ENCODE peak calls at places on chromosomes 16 and 17, in five cellular contexts. V, J, G, I and Y are unnamed samples.

GRCh38 chr17:50931003-50931878 is 65.1 kb upstream of the TOB1 start:
- DNase-seq in V (peak), J (peak), G (peak), I (peak), Y (peak)

GRCh38 chr17:41650794-41651624 is 26.6 kb upstream of the KRT17 start:
- DNase-seq in V (no peak), J (no peak), G (no peak), I (no peak), Y (no peak)

GRCh38 chr16:54326266-54326662 is 39.7 kb upstream of the IRX3 start:
- DNase-seq in V (no peak), J (no peak), G (no peak), I (no peak), Y (no peak)

GRCh38 chr17:67260051-67260987 is 15.3 kb upstream of the HELZ start:
- DNase-seq in V (peak), J (peak), G (peak), I (no peak), Y (no peak)

GRCh38 chr16:3731126-3731935 is 14.0 kb upstream of the TRAP1 start:
- DNase-seq in V (no peak), J (no peak), G (no peak), I (no peak), Y (no peak)

GRCh38 chr17:34235389-34236028 is 19.6 kb upstream of the CCL2 start:
- DNase-seq in V (peak), J (no peak), G (no peak), I (no peak), Y (no peak)

GRCh38 chr17:67400193-67400592 is 23.1 kb downstream of the PITPNC1 start:
- DNase-seq in V (no peak), J (no peak), G (no peak), I (no peak), Y (no peak)

GRCh38 chr17:47730681-47731080 is 2.4 kb upstream of the TBX21 start:
- DNase-seq in V (no peak), J (no peak), G (no peak), I (no peak), Y (no peak)

GRCh38 chr16:47565454-47565853 is 104.3 kb downstream of the PHKB start:
- DNase-seq in V (peak), J (peak), G (peak), I (no peak), Y (no peak)

GRCh38 chr17:64174686-64175456 is 44.9 kb upstream of the ERN1 start:
- DNase-seq in V (no peak), J (no peak), G (peak), I (no peak), Y (no peak)

GRCh38 chr16:29744541-29745101 is 1.2 kb downstream of the C16orf54 start:
- DNase-seq in V (no peak), J (no peak), G (no peak), I (no peak), Y (no peak)

GRCh38 chr16:30456302-30456701 is 10.6 kb upstream of the SEPHS2 start:
- DNase-seq in V (no peak), J (no peak), G (no peak), I (no peak), Y (peak)

GRCh38 chr17:59858167-59858790 is 34.5 kb downstream of the TUBD1 start:
- DNase-seq in V (no peak), J (no peak), G (no peak), I (no peak), Y (no peak)

GRCh38 chr16:57444711-57445110 is 2.5 kb downstream of the CIAPIN1 start:
- DNase-seq in V (no peak), J (no peak), G (peak), I (no peak), Y (no peak)

GRCh38 chr17:3888343-3889171 is 4.3 kb downstream of the CAMKK1 start:
- DNase-seq in V (peak), J (no peak), G (peak), I (no peak), Y (no peak)

GRCh38 chr16:1335996-1336395 is 2.6 kb downstream of the BAIAP3 start:
- DNase-seq in V (no peak), J (no peak), G (no peak), I (no peak), Y (no peak)

GRCh38 chr17:44121206-44121605 is 2.2 kb downstream of the HDAC5 start:
- DNase-seq in V (no peak), J (no peak), G (no peak), I (no peak), Y (no peak)

GRCh38 chr16:29809031-29809747 is 2.8 kb upstream of the PRRT2 start:
- DNase-seq in V (no peak), J (no peak), G (no peak), I (no peak), Y (no peak)

DNA sequence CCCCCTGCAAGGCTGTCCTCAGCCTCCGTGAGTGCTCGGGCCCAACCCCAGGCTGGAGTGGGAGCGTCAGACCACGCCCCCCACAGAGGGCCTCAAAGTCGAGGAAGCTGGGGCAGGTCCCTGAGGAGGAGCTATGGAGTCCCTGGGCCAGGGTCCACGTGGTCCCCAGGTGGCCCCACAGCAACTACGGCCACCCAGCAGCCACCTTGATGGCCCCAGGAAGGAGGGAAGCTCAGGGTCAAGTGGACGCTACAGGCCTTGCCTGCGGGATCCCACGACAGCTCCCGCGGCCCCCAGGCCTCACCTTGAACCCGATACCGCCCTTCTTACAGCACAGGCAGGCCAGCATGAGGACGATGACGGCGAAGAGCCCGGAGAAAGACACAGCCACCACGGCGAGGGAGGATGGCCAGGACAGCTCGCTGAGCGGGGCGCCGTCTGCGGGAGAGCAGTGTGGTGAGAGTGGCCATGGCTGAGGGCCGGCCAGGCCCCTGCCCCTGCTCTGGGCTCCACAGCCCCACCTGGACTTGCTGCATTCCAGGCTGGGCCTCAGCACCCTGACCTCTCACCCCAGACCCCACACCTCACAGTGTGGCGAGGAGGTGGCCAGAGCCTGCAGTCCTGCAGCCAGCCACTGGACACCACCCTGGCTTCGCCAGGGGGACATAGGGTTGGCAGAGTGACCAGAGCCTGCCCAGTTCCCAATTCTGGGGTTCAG is 31.1 kb upstream of the PVALEF start:
- DNase-seq in V (no peak), J (no peak), G (no peak), I (no peak), Y (no peak)
- TF ChIP-seq CTCF in V (no peak), J (no peak), G (no peak), I (no peak), Y (no peak)

GRCh38 chr16:76634847-76635697 is 357.9 kb downstream of the CNTNAP4 start:
- DNase-seq in V (no peak), J (no peak), G (no peak), I (no peak), Y (no peak)

GRCh38 chr16:76639685-76640289 is 362.6 kb downstream of the CNTNAP4 start:
- DNase-seq in V (no peak), J (peak), G (peak), I (no peak), Y (no peak)
- TF ChIP-seq CTCF in V (no peak), J (peak), G (peak), I (peak), Y (no peak)

GRCh38 chr17:6241996-6242395 is 171.8 kb downstream of the WSCD1 start:
- DNase-seq in V (no peak), J (no peak), G (no peak), I (no peak), Y (no peak)
- TF ChIP-seq CTCF in V (no peak), J (no peak), G (no peak), I (no peak), Y (no peak)

DNA sequence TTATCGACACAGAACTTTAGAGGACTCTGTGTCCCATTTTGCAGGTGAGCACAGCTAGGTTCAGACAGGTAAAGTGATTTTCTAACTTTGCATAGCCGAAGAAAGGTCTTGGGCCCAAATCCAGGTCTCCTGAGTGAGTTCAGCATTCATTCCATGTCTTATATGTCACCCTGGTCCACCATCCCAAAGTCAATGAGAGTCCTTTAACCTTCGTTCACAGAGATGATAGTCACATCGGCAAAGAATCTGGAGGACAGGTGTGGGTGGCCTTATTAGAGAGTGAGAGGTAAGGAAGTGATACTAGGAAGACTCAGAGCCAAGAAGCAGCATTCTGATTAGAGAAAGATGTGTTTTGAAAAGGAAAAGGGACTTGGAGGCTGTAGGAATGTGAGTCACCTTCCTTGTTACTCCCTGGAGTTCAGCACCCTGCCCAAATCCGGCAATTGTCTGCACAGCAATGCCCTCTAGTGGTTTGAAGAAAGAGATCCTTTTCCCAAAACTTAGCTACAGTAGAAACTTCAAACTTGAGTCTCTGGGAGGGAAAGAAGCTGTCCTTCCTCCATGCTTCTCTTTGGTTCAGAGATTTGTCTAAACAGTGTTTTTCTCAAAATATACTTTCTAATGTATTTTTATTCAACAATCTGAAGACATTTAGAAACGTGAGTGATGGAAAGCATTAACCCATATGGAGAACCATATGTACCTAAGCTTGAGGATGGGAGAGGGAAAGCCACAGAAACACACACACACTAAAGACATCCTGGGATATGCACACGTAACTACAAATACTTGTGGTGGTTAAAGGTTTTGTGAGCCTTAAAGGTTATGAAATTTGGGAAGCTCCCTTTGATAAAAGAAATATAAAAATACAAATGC is 96.4 kb upstream of the SHISA6 start:
- DNase-seq in V (peak), J (peak), G (peak), I (no peak), Y (no peak)
- TF ChIP-seq CTCF in V (peak), J (peak), G (peak), I (peak), Y (no peak)

GRCh38 chr17:79835953-79836951 is 3.0 kb downstream of the CBX4 start:
- DNase-seq in V (no peak), J (peak), G (peak), I (no peak), Y (no peak)

GRCh38 chr17:79835470-79835899 is 3.8 kb downstream of the CBX4 start:
- DNase-seq in V (no peak), J (no peak), G (no peak), I (no peak), Y (no peak)

GRCh38 chr17:79833110-79833450 is 6.2 kb downstream of the CBX4 start:
- DNase-seq in V (no peak), J (no peak), G (no peak), I (no peak), Y (no peak)

GRCh38 chr17:79833744-79834574 is 5.3 kb downstream of the CBX4 start:
- DNase-seq in V (no peak), J (no peak), G (no peak), I (no peak), Y (no peak)

GRCh38 chr17:79834575-79835469 is 4.4 kb downstream of the CBX4 start:
- DNase-seq in V (peak), J (peak), G (no peak), I (peak), Y (peak)
- TF ChIP-seq CTCF in V (peak), J (peak), G (peak), I (peak), Y (peak)

DNA sequence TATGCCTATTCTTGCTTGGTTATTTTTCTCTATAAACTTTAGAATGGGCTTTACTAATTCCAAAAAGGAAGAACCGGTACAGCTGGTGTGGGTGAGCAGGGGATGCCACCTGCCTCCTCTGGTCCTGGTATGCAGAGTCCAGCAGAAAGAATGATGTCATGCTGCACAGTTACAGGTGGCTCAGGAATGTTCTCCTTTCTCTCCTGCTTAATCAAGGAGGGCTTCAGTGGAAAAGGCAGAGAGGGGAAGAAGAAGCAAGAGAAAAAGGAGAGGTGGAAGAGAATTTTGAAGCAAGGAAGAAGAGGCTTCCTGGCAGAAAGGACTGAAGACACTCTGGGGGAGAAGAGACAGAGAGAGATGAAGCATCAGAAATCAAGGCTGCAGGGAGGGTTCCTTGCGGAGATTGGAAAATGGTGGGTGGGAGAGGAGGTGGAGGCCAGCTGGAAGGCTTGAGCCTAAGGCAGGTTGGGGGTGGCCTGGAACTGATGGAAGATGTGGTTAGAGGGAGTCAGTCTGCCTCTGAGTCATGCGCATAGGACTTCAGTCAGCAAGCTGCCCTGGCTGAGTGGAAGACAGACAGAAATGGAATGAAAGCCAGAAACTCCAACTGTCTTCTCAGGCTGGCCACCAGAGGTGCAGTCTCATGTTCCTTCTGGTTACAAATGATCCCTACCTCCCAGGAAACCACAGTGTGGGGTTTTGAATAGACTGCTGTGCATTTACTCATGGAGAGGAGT is 64.6 kb upstream of the CRHR1 start:
- DNase-seq in V (no peak), J (peak), G (peak), I (no peak), Y (no peak)
- TF ChIP-seq CTCF in V (peak), J (peak), G (peak), I (peak), Y (no peak)

DNA sequence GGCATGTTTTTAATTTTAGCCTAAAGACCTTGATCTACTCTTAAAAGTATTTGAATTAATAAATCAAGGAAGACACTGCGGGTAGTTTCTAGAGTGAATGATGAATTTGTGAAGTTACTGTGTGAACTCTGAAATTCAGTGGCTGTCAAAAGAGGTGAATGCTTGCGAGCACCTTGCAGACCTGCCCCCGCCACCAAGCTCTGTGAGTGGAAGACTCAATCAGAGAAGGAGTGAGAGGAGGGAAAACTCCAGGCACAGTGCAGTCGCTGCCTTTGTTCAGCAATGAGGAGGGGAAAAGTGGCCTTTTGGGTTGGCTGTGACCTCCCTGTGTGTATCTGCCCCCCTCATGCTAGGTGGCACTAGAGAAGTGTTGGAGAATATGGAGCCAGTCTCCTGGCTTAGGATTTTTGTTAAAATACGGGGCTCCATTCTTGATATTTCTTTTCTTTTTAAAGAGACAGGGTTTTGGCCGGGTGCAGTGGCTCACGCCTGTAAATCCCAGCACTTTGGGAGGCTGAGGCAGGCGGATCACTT is 53.0 kb downstream of the LDHD start:
- DNase-seq in V (no peak), J (no peak), G (no peak), I (no peak), Y (no peak)
- TF ChIP-seq CTCF in V (no peak), J (no peak), G (no peak), I (no peak), Y (no peak)

GRCh38 chr17:62996221-62996620 is 30.2 kb downstream of the TANC2 start:
- DNase-seq in V (no peak), J (no peak), G (no peak), I (no peak), Y (no peak)

GRCh38 chr17:62998665-62999393 is 32.8 kb downstream of the TANC2 start:
- DNase-seq in V (no peak), J (peak), G (peak), I (no peak), Y (no peak)

GRCh38 chr17:62994931-62995330 is 28.9 kb downstream of the TANC2 start:
- DNase-seq in V (no peak), J (no peak), G (peak), I (no peak), Y (no peak)

DNA sequence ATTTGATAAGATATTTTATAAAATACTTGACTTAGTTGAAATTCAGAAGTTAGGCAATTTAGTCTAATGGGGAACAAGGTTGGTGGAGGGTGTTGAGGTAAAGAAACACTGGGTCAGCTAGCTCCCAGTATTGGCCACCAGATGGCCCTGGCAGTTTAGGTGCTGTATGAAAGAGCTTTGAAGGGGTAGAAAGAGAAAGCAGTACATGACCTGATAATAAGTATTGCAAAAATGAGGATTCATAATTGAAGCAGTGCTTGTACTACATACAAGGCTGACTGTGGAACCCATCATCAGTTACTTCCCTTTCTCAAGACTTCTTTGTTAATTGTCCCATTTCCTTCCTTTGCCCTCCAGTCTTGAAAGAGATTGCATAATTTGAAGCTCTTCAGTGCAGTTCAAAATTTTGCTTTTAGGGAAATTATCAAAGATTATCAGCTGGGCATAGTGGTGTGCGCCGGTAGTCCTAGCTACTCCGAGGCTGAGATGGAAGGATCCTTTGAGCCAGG is 29.4 kb downstream of the TANC2 start:
- DNase-seq in V (peak), J (peak), G (peak), I (no peak), Y (peak)
- TF ChIP-seq CTCF in V (peak), J (peak), G (peak), I (peak), Y (peak)

GRCh38 chr16:15034266-15035162 is 21.4 kb downstream of the NTAN1 start:
- DNase-seq in V (no peak), J (no peak), G (no peak), I (no peak), Y (no peak)
- TF ChIP-seq CTCF in V (peak), J (no peak), G (no peak), I (no peak), Y (no peak)

GRCh38 chr16:35733278-35733965 is 2274.0 kb downstream of the TP53TG3F start:
- DNase-seq in V (no peak), J (no peak), G (no peak), I (no peak), Y (no peak)

GRCh38 chr16:35731341-35732040 is 2272.1 kb downstream of the TP53TG3F start:
- DNase-seq in V (no peak), J (no peak), G (no peak), I (no peak), Y (no peak)

GRCh38 chr16:35733971-35734702 is 2274.7 kb downstream of the TP53TG3F start:
- DNase-seq in V (no peak), J (no peak), G (no peak), I (no peak), Y (no peak)

GRCh38 chr16:35730251-35730650 is 2270.8 kb downstream of the TP53TG3F start:
- DNase-seq in V (no peak), J (no peak), G (no peak), I (no peak), Y (no peak)

DNA sequence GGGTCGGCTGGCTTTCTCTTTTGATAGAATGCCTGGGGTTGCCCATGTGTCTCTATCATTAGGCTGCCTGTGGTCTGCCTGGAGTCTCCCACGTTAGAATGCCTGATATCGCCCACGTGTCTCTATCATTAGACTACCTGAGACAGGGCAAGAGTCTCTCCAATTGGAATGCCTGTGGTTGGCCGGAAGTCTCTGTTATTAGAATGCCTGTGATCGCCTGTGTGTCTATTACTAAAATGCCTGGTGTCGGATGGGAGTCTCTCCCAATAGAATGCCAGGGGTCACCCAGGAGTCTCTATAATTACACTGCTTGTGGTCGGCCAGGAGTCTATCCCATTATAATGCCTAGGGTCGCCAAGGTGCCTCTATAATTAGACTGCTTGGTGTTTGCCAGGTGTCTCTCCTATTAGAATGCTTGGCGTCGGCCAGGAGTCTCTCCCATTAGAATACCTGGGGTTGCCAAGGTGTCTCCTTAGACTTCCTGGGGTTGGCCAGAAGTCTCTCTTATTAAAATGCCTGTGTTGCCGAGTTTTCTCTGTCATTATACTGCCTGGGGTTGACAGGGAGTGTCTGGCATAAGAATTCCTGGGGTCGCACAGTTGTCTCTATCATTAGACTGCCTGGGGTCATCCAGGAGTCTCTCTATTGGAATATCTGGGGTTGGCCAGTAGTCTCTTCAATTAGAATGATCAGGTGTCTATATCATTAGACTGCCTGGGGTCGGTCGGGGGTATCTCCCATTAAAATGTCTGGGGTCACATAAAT is 2272.8 kb downstream of the TP53TG3F start:
- DNase-seq in V (no peak), J (no peak), G (no peak), I (no peak), Y (no peak)
- TF ChIP-seq CTCF in V (no peak), J (no peak), G (no peak), I (no peak), Y (no peak)